ENCODE peak calls at places on chromosomes 12 and 14, in five cellular contexts. One of them, this sample, is unnamed. For H3K4me1, the result is how much of the 10 kb centered on the place peaks cover.

GRCh38 chr14:54699087-54699530 is 132.2 kb downstream of the SAMD4A start:
- DNase-seq in sigmoid colon: no peak
- DNase-seq in HCT116: no peak
- DNase-seq in tibial nerve: no peak
- DNase-seq in keratinocyte: no peak
- DNase-seq in this sample: no peak

GRCh38 chr12:108080363-108080762 is 48.7 kb upstream of the WSCD2 start:
- DNase-seq in keratinocyte: no peak
- DNase-seq in tibial nerve: no peak
- DNase-seq in HCT116: no peak
- DNase-seq in sigmoid colon: no peak
- DNase-seq in this sample: no peak

GRCh38 chr12:13864081-13864673 is 117.2 kb downstream of the GRIN2B start:
- DNase-seq in keratinocyte: peak
- DNase-seq in tibial nerve: peak
- DNase-seq in HCT116: peak
- DNase-seq in sigmoid colon: peak
- DNase-seq in this sample: peak

GRCh38 chr12:112096667-112097066 is 11.9 kb downstream of the NAA25 start:
- DNase-seq in sigmoid colon: no peak
- DNase-seq in tibial nerve: no peak
- DNase-seq in keratinocyte: peak
- DNase-seq in HCT116: peak
- DNase-seq in this sample: no peak

GRCh38 chr12:115227137-115227615 is 543.2 kb upstream of the TBX3 start:
- DNase-seq in tibial nerve: no peak
- DNase-seq in sigmoid colon: no peak
- DNase-seq in HCT116: peak
- DNase-seq in keratinocyte: peak
- DNase-seq in this sample: no peak

GRCh38 chr12:58086006-58086405 is 144.6 kb downstream of the ATP23 start:
- DNase-seq in tibial nerve: no peak
- DNase-seq in keratinocyte: no peak
- DNase-seq in HCT116: no peak
- DNase-seq in sigmoid colon: no peak
- DNase-seq in this sample: no peak

GRCh38 chr12:98799411-98799810 is 154.3 kb downstream of the APAF1 start:
- DNase-seq in sigmoid colon: no peak
- DNase-seq in keratinocyte: no peak
- DNase-seq in HCT116: peak
- DNase-seq in tibial nerve: no peak
- DNase-seq in this sample: no peak

GRCh38 chr14:96176275-96176674 is 28.4 kb upstream of the BDKRB2 start:
- DNase-seq in keratinocyte: no peak
- DNase-seq in HCT116: no peak
- DNase-seq in tibial nerve: no peak
- DNase-seq in sigmoid colon: peak
- DNase-seq in this sample: no peak

GRCh38 chr12:47900480-47901129 is 4.2 kb downstream of the VDR start:
- DNase-seq in keratinocyte: no peak
- DNase-seq in HCT116: peak
- DNase-seq in tibial nerve: no peak
- DNase-seq in sigmoid colon: peak
- DNase-seq in this sample: peak

GRCh38 chr12:54968181-54968730 is 16.3 kb downstream of the TESPA1 start:
- DNase-seq in tibial nerve: no peak
- DNase-seq in sigmoid colon: no peak
- DNase-seq in keratinocyte: no peak
- DNase-seq in HCT116: no peak
- DNase-seq in this sample: no peak
- H3K4me1 ChIP-seq in tibial nerve: under half
- H3K4me1 ChIP-seq in sigmoid colon: under half
- H3K4me1 ChIP-seq in keratinocyte: under half
- H3K4me1 ChIP-seq in HCT116: under half
- H3K4me1 ChIP-seq in this sample: under half

GRCh38 chr12:71999795-72000194 is 61.1 kb downstream of the TPH2 start:
- DNase-seq in HCT116: no peak
- DNase-seq in sigmoid colon: no peak
- DNase-seq in tibial nerve: no peak
- DNase-seq in keratinocyte: peak
- DNase-seq in this sample: no peak

DNA sequence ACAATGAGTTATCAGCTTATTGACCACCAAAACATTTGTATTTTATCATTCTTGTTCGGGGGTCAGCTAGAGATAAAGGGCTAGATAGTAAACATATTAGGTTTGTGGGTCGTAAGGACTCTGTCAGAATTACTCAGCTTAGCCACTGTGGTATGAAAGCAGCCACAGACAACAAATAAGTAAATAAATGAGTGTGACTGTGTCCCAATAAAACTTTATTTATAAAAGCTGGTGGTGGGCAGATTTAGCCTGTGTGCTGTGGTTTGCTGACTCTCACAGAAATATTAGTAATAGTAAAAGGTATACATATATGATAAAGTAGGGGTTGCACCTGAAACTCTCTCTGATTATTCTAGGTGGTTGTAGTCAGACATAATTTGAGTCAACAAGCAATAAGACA is 56.1 kb downstream of the TPH2 start:
- DNase-seq in keratinocyte: no peak
- DNase-seq in HCT116: no peak
- DNase-seq in tibial nerve: no peak
- DNase-seq in sigmoid colon: no peak
- DNase-seq in this sample: no peak
- H3K4me3 ChIP-seq in keratinocyte: no peak
- H3K4me3 ChIP-seq in HCT116: no peak
- H3K4me3 ChIP-seq in tibial nerve: no peak
- H3K4me3 ChIP-seq in sigmoid colon: no peak
- H3K4me3 ChIP-seq in this sample: no peak

DNA sequence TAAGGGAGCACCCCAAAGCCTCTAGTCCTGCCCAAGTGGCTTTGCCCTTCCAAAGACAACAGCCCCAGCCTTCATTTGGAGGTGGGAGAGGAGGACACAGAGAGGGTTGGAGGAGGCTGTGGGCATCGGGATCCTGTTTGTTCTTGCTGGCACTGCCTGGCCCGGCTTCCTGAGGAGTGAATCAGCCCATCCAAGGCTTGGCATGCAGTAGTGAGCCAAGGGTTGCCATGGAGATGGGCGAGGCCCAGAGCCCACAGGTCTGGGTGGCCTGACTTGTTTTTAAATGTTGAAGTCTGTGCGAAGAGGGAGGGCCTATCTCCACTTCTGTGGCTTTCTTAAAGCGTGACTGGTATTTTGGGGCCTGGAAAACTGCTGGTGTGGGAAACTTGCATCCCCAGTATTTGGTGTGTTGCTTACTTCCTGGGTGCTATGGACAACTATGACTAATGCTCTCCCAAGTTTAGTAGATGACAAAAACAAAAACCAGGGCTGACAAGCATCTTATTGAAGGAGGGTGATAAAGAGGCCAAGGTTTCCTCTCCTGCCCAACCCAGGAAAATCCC is 15.8 kb downstream of the CD9 start:
- DNase-seq in keratinocyte: peak
- DNase-seq in sigmoid colon: peak
- DNase-seq in tibial nerve: peak
- DNase-seq in HCT116: peak
- DNase-seq in this sample: peak
- H3K4me1 ChIP-seq in keratinocyte: half or more
- H3K4me1 ChIP-seq in sigmoid colon: half or more
- H3K4me1 ChIP-seq in tibial nerve: half or more
- H3K4me1 ChIP-seq in HCT116: half or more
- H3K4me1 ChIP-seq in this sample: half or more

GRCh38 chr14:63470877-63471565 is 72.2 kb downstream of the PPP2R5E start:
- DNase-seq in HCT116: peak
- DNase-seq in tibial nerve: no peak
- DNase-seq in sigmoid colon: no peak
- DNase-seq in keratinocyte: peak
- DNase-seq in this sample: no peak

GRCh38 chr14:63465347-63465746 is 77.8 kb downstream of the PPP2R5E start:
- DNase-seq in tibial nerve: no peak
- DNase-seq in sigmoid colon: no peak
- DNase-seq in HCT116: no peak
- DNase-seq in keratinocyte: no peak
- DNase-seq in this sample: no peak

GRCh38 chr14:63467440-63468072 is 75.6 kb downstream of the PPP2R5E start:
- DNase-seq in keratinocyte: no peak
- DNase-seq in tibial nerve: no peak
- DNase-seq in sigmoid colon: no peak
- DNase-seq in HCT116: no peak
- DNase-seq in this sample: no peak

GRCh38 chr14:63473194-63473788 is 69.9 kb downstream of the PPP2R5E start:
- DNase-seq in sigmoid colon: no peak
- DNase-seq in tibial nerve: no peak
- DNase-seq in HCT116: no peak
- DNase-seq in keratinocyte: no peak
- DNase-seq in this sample: no peak

GRCh38 chr14:63468273-63468672 is 74.9 kb downstream of the PPP2R5E start:
- DNase-seq in sigmoid colon: no peak
- DNase-seq in HCT116: peak
- DNase-seq in keratinocyte: no peak
- DNase-seq in tibial nerve: no peak
- DNase-seq in this sample: no peak
- H3K4me3 ChIP-seq in sigmoid colon: no peak
- H3K4me3 ChIP-seq in HCT116: no peak
- H3K4me3 ChIP-seq in keratinocyte: no peak
- H3K4me3 ChIP-seq in tibial nerve: no peak
- H3K4me3 ChIP-seq in this sample: no peak

GRCh38 chr12:110731479-110731878 is 11.2 kb downstream of the PPP1CC start:
- DNase-seq in keratinocyte: no peak
- DNase-seq in tibial nerve: no peak
- DNase-seq in HCT116: no peak
- DNase-seq in sigmoid colon: no peak
- DNase-seq in this sample: no peak
- H3K4me1 ChIP-seq in keratinocyte: under half
- H3K4me1 ChIP-seq in tibial nerve: under half
- H3K4me1 ChIP-seq in HCT116: under half
- H3K4me1 ChIP-seq in sigmoid colon: under half
- H3K4me1 ChIP-seq in this sample: under half

GRCh38 chr12:121209221-121209620 is 708 bp upstream of the P2RX4 start:
- DNase-seq in sigmoid colon: no peak
- DNase-seq in tibial nerve: no peak
- DNase-seq in HCT116: no peak
- DNase-seq in keratinocyte: no peak
- DNase-seq in this sample: no peak
- H3K4me3 ChIP-seq in sigmoid colon: peak
- H3K4me3 ChIP-seq in tibial nerve: peak
- H3K4me3 ChIP-seq in HCT116: peak
- H3K4me3 ChIP-seq in keratinocyte: no peak
- H3K4me3 ChIP-seq in this sample: peak

GRCh38 chr14:36619853-36620252 is 37.4 kb upstream of the NKX2-8 start:
- DNase-seq in tibial nerve: no peak
- DNase-seq in sigmoid colon: no peak
- DNase-seq in keratinocyte: no peak
- DNase-seq in HCT116: no peak
- DNase-seq in this sample: no peak
- H3K4me1 ChIP-seq in tibial nerve: under half
- H3K4me1 ChIP-seq in sigmoid colon: under half
- H3K4me1 ChIP-seq in keratinocyte: under half
- H3K4me1 ChIP-seq in HCT116: under half
- H3K4me1 ChIP-seq in this sample: under half